ENCODE peak calls at places on chromosomes 16 and 17, in nine cellular contexts. One of them, this sample, is unnamed.

GRCh38 chr16:71628810-71629209 is 2.8 kb downstream of the MARVELD3 start:
- DNase-seq in lower leg skin: peak
- DNase-seq in lung: no peak
- DNase-seq in HFF-Myc: no peak
- DNase-seq in natural killer cell: no peak
- DNase-seq in mesothelial cell of epicardium: no peak
- DNase-seq in psoas muscle: no peak
- DNase-seq in GM12878: no peak
- DNase-seq in stomach: no peak
- DNase-seq in this sample: no peak

GRCh38 chr17:76071497-76072148 is 694 bp downstream of the SRP68 start:
- DNase-seq in psoas muscle: no peak
- DNase-seq in stomach: no peak
- DNase-seq in GM12878: no peak
- DNase-seq in mesothelial cell of epicardium: no peak
- DNase-seq in HFF-Myc: no peak
- DNase-seq in natural killer cell: no peak
- DNase-seq in lower leg skin: no peak
- DNase-seq in lung: no peak
- DNase-seq in this sample: no peak

GRCh38 chr17:19013226-19013625 is 8.7 kb upstream of the FAM83G start:
- DNase-seq in lower leg skin: no peak
- DNase-seq in mesothelial cell of epicardium: no peak
- DNase-seq in HFF-Myc: no peak
- DNase-seq in lung: no peak
- DNase-seq in GM12878: no peak
- DNase-seq in psoas muscle: peak
- DNase-seq in natural killer cell: no peak
- DNase-seq in stomach: no peak
- DNase-seq in this sample: no peak

GRCh38 chr17:34852614-34853013 is 108.6 kb downstream of the CCT6B start:
- DNase-seq in lower leg skin: no peak
- DNase-seq in GM12878: no peak
- DNase-seq in lung: no peak
- DNase-seq in HFF-Myc: no peak
- DNase-seq in psoas muscle: no peak
- DNase-seq in stomach: no peak
- DNase-seq in mesothelial cell of epicardium: no peak
- DNase-seq in natural killer cell: no peak
- DNase-seq in this sample: no peak

GRCh38 chr16:71895679-71896385 is 501 bp downstream of the IST1 start:
- DNase-seq in GM12878: no peak
- DNase-seq in mesothelial cell of epicardium: no peak
- DNase-seq in lung: peak
- DNase-seq in natural killer cell: no peak
- DNase-seq in psoas muscle: peak
- DNase-seq in HFF-Myc: no peak
- DNase-seq in stomach: peak
- DNase-seq in lower leg skin: peak
- DNase-seq in this sample: peak

GRCh38 chr17:50051082-50051576 is 4.8 kb upstream of the ITGA3 start:
- DNase-seq in lower leg skin: no peak
- DNase-seq in mesothelial cell of epicardium: no peak
- DNase-seq in GM12878: no peak
- DNase-seq in lung: peak
- DNase-seq in HFF-Myc: peak
- DNase-seq in psoas muscle: peak
- DNase-seq in natural killer cell: no peak
- DNase-seq in stomach: peak
- DNase-seq in this sample: no peak

GRCh38 chr16:52492789-52493357 is 54.1 kb downstream of the TOX3 start:
- DNase-seq in lower leg skin: no peak
- DNase-seq in GM12878: peak
- DNase-seq in mesothelial cell of epicardium: no peak
- DNase-seq in HFF-Myc: no peak
- DNase-seq in natural killer cell: no peak
- DNase-seq in lung: no peak
- DNase-seq in stomach: no peak
- DNase-seq in psoas muscle: no peak
- DNase-seq in this sample: no peak

GRCh38 chr17:50571681-50572080 is 11.2 kb downstream of the CACNA1G start:
- DNase-seq in HFF-Myc: no peak
- DNase-seq in lung: no peak
- DNase-seq in mesothelial cell of epicardium: no peak
- DNase-seq in stomach: no peak
- DNase-seq in GM12878: no peak
- DNase-seq in psoas muscle: no peak
- DNase-seq in lower leg skin: no peak
- DNase-seq in natural killer cell: no peak
- DNase-seq in this sample: no peak

GRCh38 chr17:80891096-80892018 is 100.3 kb upstream of the CHMP6 start:
- DNase-seq in GM12878: peak
- DNase-seq in mesothelial cell of epicardium: no peak
- DNase-seq in psoas muscle: peak
- DNase-seq in natural killer cell: no peak
- DNase-seq in lung: no peak
- DNase-seq in stomach: peak
- DNase-seq in HFF-Myc: peak
- DNase-seq in lower leg skin: peak
- DNase-seq in this sample: no peak

GRCh38 chr16:11024333-11025053 is 80.1 kb downstream of the CLEC16A start:
- DNase-seq in HFF-Myc: no peak
- DNase-seq in stomach: no peak
- DNase-seq in mesothelial cell of epicardium: no peak
- DNase-seq in natural killer cell: no peak
- DNase-seq in lung: no peak
- DNase-seq in GM12878: no peak
- DNase-seq in psoas muscle: no peak
- DNase-seq in lower leg skin: no peak
- DNase-seq in this sample: no peak

GRCh38 chr16:76222087-76222486 is 55.1 kb upstream of the CNTNAP4 start:
- DNase-seq in mesothelial cell of epicardium: no peak
- DNase-seq in GM12878: no peak
- DNase-seq in HFF-Myc: no peak
- DNase-seq in stomach: no peak
- DNase-seq in lower leg skin: no peak
- DNase-seq in lung: no peak
- DNase-seq in psoas muscle: no peak
- DNase-seq in natural killer cell: no peak
- DNase-seq in this sample: no peak

GRCh38 chr17:48611213-48611612 is 396 bp upstream of the HOXB7 start:
- DNase-seq in psoas muscle: no peak
- DNase-seq in natural killer cell: no peak
- DNase-seq in GM12878: no peak
- DNase-seq in lower leg skin: no peak
- DNase-seq in stomach: no peak
- DNase-seq in HFF-Myc: no peak
- DNase-seq in lung: no peak
- DNase-seq in mesothelial cell of epicardium: peak
- DNase-seq in this sample: no peak

GRCh38 chr16:28191364-28191985 is 20.3 kb downstream of the XPO6 start:
- DNase-seq in stomach: no peak
- DNase-seq in GM12878: no peak
- DNase-seq in psoas muscle: no peak
- DNase-seq in HFF-Myc: no peak
- DNase-seq in lower leg skin: no peak
- DNase-seq in lung: no peak
- DNase-seq in natural killer cell: no peak
- DNase-seq in mesothelial cell of epicardium: no peak
- DNase-seq in this sample: no peak

GRCh38 chr17:14297161-14297851 is 3.6 kb upstream of the HS3ST3B1 start:
- DNase-seq in lower leg skin: no peak
- DNase-seq in psoas muscle: peak
- DNase-seq in stomach: peak
- DNase-seq in HFF-Myc: no peak
- DNase-seq in natural killer cell: peak
- DNase-seq in GM12878: no peak
- DNase-seq in mesothelial cell of epicardium: peak
- DNase-seq in lung: peak
- DNase-seq in this sample: peak

GRCh38 chr17:40480501-40481003 is 20.9 kb downstream of the TNS4 start:
- DNase-seq in stomach: peak
- DNase-seq in GM12878: peak
- DNase-seq in HFF-Myc: no peak
- DNase-seq in lower leg skin: no peak
- DNase-seq in lung: no peak
- DNase-seq in psoas muscle: no peak
- DNase-seq in mesothelial cell of epicardium: no peak
- DNase-seq in natural killer cell: peak
- DNase-seq in this sample: no peak

GRCh38 chr17:10792156-10792555 is 11.7 kb downstream of the TMEM238L start:
- DNase-seq in mesothelial cell of epicardium: no peak
- DNase-seq in stomach: peak
- DNase-seq in GM12878: no peak
- DNase-seq in lung: no peak
- DNase-seq in psoas muscle: peak
- DNase-seq in lower leg skin: peak
- DNase-seq in HFF-Myc: no peak
- DNase-seq in natural killer cell: no peak
- DNase-seq in this sample: no peak

GRCh38 chr16:11196286-11196828 is 59.6 kb downstream of the SOCS1 start:
- DNase-seq in stomach: no peak
- DNase-seq in lower leg skin: no peak
- DNase-seq in GM12878: no peak
- DNase-seq in psoas muscle: no peak
- DNase-seq in HFF-Myc: peak
- DNase-seq in natural killer cell: no peak
- DNase-seq in lung: no peak
- DNase-seq in mesothelial cell of epicardium: no peak
- DNase-seq in this sample: no peak

GRCh38 chr17:76524598-76525512 is 12.7 kb downstream of the CYGB start:
- DNase-seq in lower leg skin: no peak
- DNase-seq in psoas muscle: peak
- DNase-seq in natural killer cell: no peak
- DNase-seq in mesothelial cell of epicardium: no peak
- DNase-seq in stomach: peak
- DNase-seq in GM12878: no peak
- DNase-seq in lung: peak
- DNase-seq in HFF-Myc: no peak
- DNase-seq in this sample: no peak

GRCh38 chr17:6811520-6811919 is 20.0 kb downstream of the TEKT1 start:
- DNase-seq in psoas muscle: no peak
- DNase-seq in GM12878: no peak
- DNase-seq in lower leg skin: no peak
- DNase-seq in natural killer cell: no peak
- DNase-seq in HFF-Myc: no peak
- DNase-seq in stomach: no peak
- DNase-seq in lung: no peak
- DNase-seq in mesothelial cell of epicardium: no peak
- DNase-seq in this sample: no peak
- TF ChIP-seq CTCF in psoas muscle: no peak
- TF ChIP-seq CTCF in GM12878: no peak
- TF ChIP-seq CTCF in lower leg skin: no peak
- TF ChIP-seq CTCF in natural killer cell: no peak
- TF ChIP-seq CTCF in HFF-Myc: no peak
- TF ChIP-seq CTCF in stomach: no peak
- TF ChIP-seq CTCF in lung: no peak
- TF ChIP-seq CTCF in mesothelial cell of epicardium: no peak
- TF ChIP-seq CTCF in this sample: no peak

DNA sequence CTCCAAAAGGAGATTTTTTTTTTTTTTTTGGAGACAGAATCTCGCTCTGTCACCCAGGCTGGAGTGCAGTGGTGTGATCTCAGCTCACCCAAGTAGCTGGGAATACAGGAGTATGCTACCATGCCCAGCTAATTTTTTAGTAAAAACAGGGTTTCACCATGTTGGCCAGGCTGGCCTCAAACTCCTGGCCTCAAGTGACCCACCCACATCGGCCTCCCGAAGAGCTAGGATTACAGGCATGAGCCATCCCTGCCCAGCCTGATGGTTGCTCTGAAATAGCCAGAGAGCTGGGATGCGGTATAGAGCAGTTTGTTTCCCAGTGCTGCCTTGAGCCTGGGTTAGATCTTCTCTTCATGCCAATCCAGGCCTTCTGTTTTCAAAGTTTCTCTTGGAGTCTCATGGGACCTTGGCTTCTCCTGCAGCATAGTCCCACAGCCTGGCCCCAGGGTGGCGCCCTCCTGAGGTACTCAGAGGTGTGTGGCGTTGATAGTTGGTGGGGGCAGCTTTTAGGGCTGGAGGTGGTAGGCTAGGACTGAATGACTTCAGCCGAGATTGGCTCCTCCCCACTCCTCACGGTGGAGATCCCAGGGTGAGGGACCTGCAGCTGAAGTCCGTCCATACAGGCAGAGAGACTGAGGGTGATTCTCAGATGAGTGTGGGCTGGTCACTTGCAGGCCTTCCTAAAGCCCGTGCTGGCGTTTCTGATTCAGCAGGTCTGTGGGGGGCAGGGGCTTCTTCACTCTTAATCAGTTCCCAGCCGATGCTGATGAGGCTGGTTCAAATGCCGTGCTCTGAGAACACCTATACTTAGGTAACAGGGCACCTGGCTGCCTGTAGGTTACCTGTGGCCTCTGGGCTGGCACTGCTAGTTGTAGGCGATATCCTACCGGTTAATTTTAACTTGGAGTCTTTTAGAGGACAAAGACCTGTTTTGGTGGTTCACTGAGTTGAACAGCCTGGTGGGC is 52.0 kb downstream of the TNFRSF13B start:
- DNase-seq in stomach: peak
- DNase-seq in natural killer cell: no peak
- DNase-seq in psoas muscle: peak
- DNase-seq in GM12878: no peak
- DNase-seq in HFF-Myc: no peak
- DNase-seq in lower leg skin: no peak
- DNase-seq in lung: no peak
- DNase-seq in mesothelial cell of epicardium: no peak
- DNase-seq in this sample: no peak
- TF ChIP-seq CTCF in stomach: no peak
- TF ChIP-seq CTCF in natural killer cell: no peak
- TF ChIP-seq CTCF in psoas muscle: no peak
- TF ChIP-seq CTCF in GM12878: no peak
- TF ChIP-seq CTCF in HFF-Myc: no peak
- TF ChIP-seq CTCF in lower leg skin: no peak
- TF ChIP-seq CTCF in lung: no peak
- TF ChIP-seq CTCF in mesothelial cell of epicardium: no peak
- TF ChIP-seq CTCF in this sample: no peak

DNA sequence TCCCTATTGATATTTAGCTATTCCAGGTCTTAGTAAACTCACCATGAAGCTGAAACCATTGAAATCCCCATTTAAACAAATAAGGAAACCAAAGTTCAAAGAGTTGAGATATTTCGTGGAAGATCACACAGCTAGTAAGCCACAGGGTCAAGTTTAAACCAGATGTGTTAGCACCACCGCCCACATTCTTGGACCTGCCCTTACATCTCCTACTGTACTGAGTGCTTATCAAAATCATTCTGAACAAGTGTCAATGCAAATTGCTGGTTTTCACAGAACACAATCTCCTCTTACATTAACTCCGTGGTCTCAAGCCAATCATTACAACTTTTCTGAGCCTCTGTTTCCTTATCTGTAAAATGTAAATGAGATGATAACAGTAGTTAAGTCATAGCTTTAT is 676.2 kb downstream of the CDH11 start:
- DNase-seq in lower leg skin: no peak
- DNase-seq in HFF-Myc: no peak
- DNase-seq in GM12878: no peak
- DNase-seq in psoas muscle: no peak
- DNase-seq in stomach: no peak
- DNase-seq in mesothelial cell of epicardium: no peak
- DNase-seq in lung: no peak
- DNase-seq in natural killer cell: no peak
- DNase-seq in this sample: no peak
- TF ChIP-seq CTCF in lower leg skin: no peak
- TF ChIP-seq CTCF in HFF-Myc: no peak
- TF ChIP-seq CTCF in GM12878: no peak
- TF ChIP-seq CTCF in psoas muscle: no peak
- TF ChIP-seq CTCF in stomach: no peak
- TF ChIP-seq CTCF in mesothelial cell of epicardium: no peak
- TF ChIP-seq CTCF in lung: no peak
- TF ChIP-seq CTCF in natural killer cell: no peak
- TF ChIP-seq CTCF in this sample: no peak

GRCh38 chr17:64145460-64145750 is 15.5 kb upstream of the ERN1 start:
- DNase-seq in GM12878: no peak
- DNase-seq in lower leg skin: no peak
- DNase-seq in stomach: no peak
- DNase-seq in natural killer cell: no peak
- DNase-seq in mesothelial cell of epicardium: no peak
- DNase-seq in psoas muscle: no peak
- DNase-seq in HFF-Myc: no peak
- DNase-seq in lung: no peak
- DNase-seq in this sample: no peak
- TF ChIP-seq CTCF in GM12878: no peak
- TF ChIP-seq CTCF in lower leg skin: no peak
- TF ChIP-seq CTCF in stomach: no peak
- TF ChIP-seq CTCF in natural killer cell: no peak
- TF ChIP-seq CTCF in mesothelial cell of epicardium: no peak
- TF ChIP-seq CTCF in psoas muscle: peak
- TF ChIP-seq CTCF in HFF-Myc: no peak
- TF ChIP-seq CTCF in lung: no peak
- TF ChIP-seq CTCF in this sample: no peak

This sample was measured in progenitor cell of endocrine pancreas.